ENCODE peak calls at places on chromosomes 16 and 17, in ten cellular contexts. One of them, this sample, is unnamed.

GRCh38 chr17:19645608-19646250 is 2.8 kb upstream of the ALDH3A2 start:
- DNase-seq in body of pancreas: no peak
- DNase-seq in fibroblast of lung: peak
- DNase-seq in endothelial cell of umbilical vein: peak
- DNase-seq in heart right ventricle: peak
- DNase-seq in HFF-Myc: no peak
- DNase-seq in foreskin fibroblast: peak
- DNase-seq in progenitor cell of endocrine pancreas: no peak
- DNase-seq in mucosa of descending colon: no peak
- DNase-seq in AG04450: no peak
- DNase-seq in this sample: no peak

GRCh38 chr17:72665841-72666518 is 426.5 kb downstream of the SLC39A11 start:
- DNase-seq in body of pancreas: no peak
- DNase-seq in fibroblast of lung: peak
- DNase-seq in endothelial cell of umbilical vein: no peak
- DNase-seq in heart right ventricle: no peak
- DNase-seq in HFF-Myc: peak
- DNase-seq in foreskin fibroblast: peak
- DNase-seq in progenitor cell of endocrine pancreas: no peak
- DNase-seq in mucosa of descending colon: no peak
- DNase-seq in AG04450: no peak
- DNase-seq in this sample: no peak

GRCh38 chr16:61798741-61799140 is 237.5 kb downstream of the CDH8 start:
- DNase-seq in body of pancreas: no peak
- DNase-seq in fibroblast of lung: peak
- DNase-seq in endothelial cell of umbilical vein: no peak
- DNase-seq in heart right ventricle: no peak
- DNase-seq in HFF-Myc: no peak
- DNase-seq in foreskin fibroblast: no peak
- DNase-seq in progenitor cell of endocrine pancreas: no peak
- DNase-seq in mucosa of descending colon: no peak
- DNase-seq in AG04450: no peak
- DNase-seq in this sample: no peak

GRCh38 chr17:32350662-32351418 is 883 bp downstream of the ZNF207 start:
- DNase-seq in body of pancreas: peak
- DNase-seq in fibroblast of lung: peak
- DNase-seq in endothelial cell of umbilical vein: peak
- DNase-seq in heart right ventricle: no peak
- DNase-seq in HFF-Myc: no peak
- DNase-seq in foreskin fibroblast: peak
- DNase-seq in progenitor cell of endocrine pancreas: no peak
- DNase-seq in mucosa of descending colon: no peak
- DNase-seq in AG04450: no peak
- DNase-seq in this sample: no peak

GRCh38 chr17:57384219-57384618 is 127.9 kb downstream of the MSI2 start:
- DNase-seq in body of pancreas: no peak
- DNase-seq in fibroblast of lung: no peak
- DNase-seq in endothelial cell of umbilical vein: no peak
- DNase-seq in heart right ventricle: no peak
- DNase-seq in HFF-Myc: no peak
- DNase-seq in foreskin fibroblast: no peak
- DNase-seq in progenitor cell of endocrine pancreas: no peak
- DNase-seq in mucosa of descending colon: no peak
- DNase-seq in AG04450: no peak
- DNase-seq in this sample: no peak

GRCh38 chr17:38601539-38602351 is 4.0 kb downstream of the SRCIN1 start:
- DNase-seq in body of pancreas: no peak
- DNase-seq in fibroblast of lung: no peak
- DNase-seq in endothelial cell of umbilical vein: no peak
- DNase-seq in heart right ventricle: no peak
- DNase-seq in HFF-Myc: no peak
- DNase-seq in foreskin fibroblast: no peak
- DNase-seq in progenitor cell of endocrine pancreas: no peak
- DNase-seq in mucosa of descending colon: peak
- DNase-seq in AG04450: no peak
- DNase-seq in this sample: no peak

GRCh38 chr16:28191364-28191985 is 20.3 kb downstream of the XPO6 start:
- DNase-seq in body of pancreas: no peak
- DNase-seq in fibroblast of lung: no peak
- DNase-seq in endothelial cell of umbilical vein: no peak
- DNase-seq in heart right ventricle: no peak
- DNase-seq in HFF-Myc: no peak
- DNase-seq in foreskin fibroblast: no peak
- DNase-seq in progenitor cell of endocrine pancreas: no peak
- DNase-seq in mucosa of descending colon: no peak
- DNase-seq in AG04450: no peak
- DNase-seq in this sample: no peak

GRCh38 chr16:12420661-12421209 is 383.0 kb downstream of the CPPED1 start:
- DNase-seq in body of pancreas: no peak
- DNase-seq in fibroblast of lung: no peak
- DNase-seq in endothelial cell of umbilical vein: no peak
- DNase-seq in heart right ventricle: no peak
- DNase-seq in HFF-Myc: no peak
- DNase-seq in foreskin fibroblast: no peak
- DNase-seq in progenitor cell of endocrine pancreas: no peak
- DNase-seq in mucosa of descending colon: no peak
- DNase-seq in AG04450: no peak
- DNase-seq in this sample: no peak

GRCh38 chr16:21166561-21166961 is 8.1 kb downstream of the LDAF1 start:
- DNase-seq in body of pancreas: no peak
- DNase-seq in fibroblast of lung: peak
- DNase-seq in endothelial cell of umbilical vein: no peak
- DNase-seq in heart right ventricle: no peak
- DNase-seq in HFF-Myc: no peak
- DNase-seq in foreskin fibroblast: peak
- DNase-seq in progenitor cell of endocrine pancreas: no peak
- DNase-seq in mucosa of descending colon: no peak
- DNase-seq in AG04450: no peak
- DNase-seq in this sample: no peak

GRCh38 chr17:48270896-48271295 is 159.1 kb downstream of the SKAP1 start:
- DNase-seq in body of pancreas: no peak
- DNase-seq in fibroblast of lung: no peak
- DNase-seq in endothelial cell of umbilical vein: no peak
- DNase-seq in heart right ventricle: no peak
- DNase-seq in HFF-Myc: no peak
- DNase-seq in foreskin fibroblast: no peak
- DNase-seq in progenitor cell of endocrine pancreas: no peak
- DNase-seq in mucosa of descending colon: no peak
- DNase-seq in AG04450: no peak
- DNase-seq in this sample: no peak

GRCh38 chr17:50100480-50100883 is 5.3 kb downstream of the PDK2 start:
- DNase-seq in body of pancreas: peak
- DNase-seq in fibroblast of lung: no peak
- DNase-seq in endothelial cell of umbilical vein: no peak
- DNase-seq in heart right ventricle: no peak
- DNase-seq in HFF-Myc: no peak
- DNase-seq in foreskin fibroblast: no peak
- DNase-seq in progenitor cell of endocrine pancreas: no peak
- DNase-seq in mucosa of descending colon: no peak
- DNase-seq in AG04450: no peak
- DNase-seq in this sample: no peak
- TF ChIP-seq CTCF in body of pancreas: no peak
- TF ChIP-seq CTCF in fibroblast of lung: no peak
- TF ChIP-seq CTCF in endothelial cell of umbilical vein: no peak
- TF ChIP-seq CTCF in heart right ventricle: no peak
- TF ChIP-seq CTCF in HFF-Myc: no peak
- TF ChIP-seq CTCF in foreskin fibroblast: no peak
- TF ChIP-seq CTCF in progenitor cell of endocrine pancreas: no peak
- TF ChIP-seq CTCF in mucosa of descending colon: no peak
- TF ChIP-seq CTCF in AG04450: no peak
- TF ChIP-seq CTCF in this sample: no peak

GRCh38 chr16:84825896-84826557 is 6.2 kb downstream of the CRISPLD2 start:
- DNase-seq in body of pancreas: no peak
- DNase-seq in fibroblast of lung: peak
- DNase-seq in endothelial cell of umbilical vein: no peak
- DNase-seq in heart right ventricle: no peak
- DNase-seq in HFF-Myc: no peak
- DNase-seq in foreskin fibroblast: peak
- DNase-seq in progenitor cell of endocrine pancreas: no peak
- DNase-seq in mucosa of descending colon: no peak
- DNase-seq in AG04450: no peak
- DNase-seq in this sample: no peak
- TF ChIP-seq CTCF in body of pancreas: no peak
- TF ChIP-seq CTCF in fibroblast of lung: no peak
- TF ChIP-seq CTCF in endothelial cell of umbilical vein: no peak
- TF ChIP-seq CTCF in heart right ventricle: no peak
- TF ChIP-seq CTCF in HFF-Myc: no peak
- TF ChIP-seq CTCF in foreskin fibroblast: no peak
- TF ChIP-seq CTCF in progenitor cell of endocrine pancreas: no peak
- TF ChIP-seq CTCF in mucosa of descending colon: no peak
- TF ChIP-seq CTCF in AG04450: no peak
- TF ChIP-seq CTCF in this sample: no peak

DNA sequence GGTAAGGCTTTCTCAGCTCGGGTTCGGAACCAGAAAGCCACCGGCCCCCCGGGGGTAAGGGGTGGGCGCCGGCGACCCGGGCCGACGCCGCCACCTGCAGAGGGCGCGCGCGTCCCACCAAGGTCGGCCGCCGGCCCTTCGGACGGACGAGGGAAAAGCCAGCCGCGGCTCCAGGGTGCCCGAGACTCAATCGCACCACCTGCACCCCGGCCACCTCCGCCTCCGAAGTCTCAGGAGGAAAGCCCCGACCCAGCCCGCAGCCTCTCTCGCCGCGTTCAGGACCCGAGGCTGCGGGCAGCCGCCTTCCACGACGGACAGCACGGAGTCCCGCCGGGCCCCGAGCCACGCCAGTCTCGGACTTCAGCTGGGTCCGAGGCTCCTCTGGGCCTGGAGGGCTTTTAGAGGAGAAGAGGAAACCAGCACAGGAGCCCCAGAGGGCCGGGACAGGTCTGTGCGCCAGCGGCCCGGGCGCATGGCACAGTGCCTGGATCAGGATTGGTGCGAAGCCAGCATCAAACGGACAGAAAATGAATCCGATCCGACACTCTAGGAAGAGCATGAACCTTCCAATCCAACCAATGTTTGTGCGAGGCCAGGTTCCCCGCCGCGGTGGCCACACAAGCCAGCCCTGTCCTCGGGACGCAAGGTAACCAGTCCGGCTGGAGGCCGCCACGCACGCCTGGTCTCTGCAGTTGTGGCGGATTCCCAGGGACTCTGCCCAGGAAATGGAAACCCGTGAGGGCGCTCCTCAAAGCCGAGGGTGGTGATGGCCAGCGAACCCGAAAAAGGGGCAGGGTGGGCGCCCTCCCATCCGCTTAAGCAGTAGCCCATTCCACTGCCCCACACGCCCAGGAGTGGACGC is 6.7 kb downstream of the CBX8 start:
- DNase-seq in body of pancreas: peak
- DNase-seq in fibroblast of lung: no peak
- DNase-seq in endothelial cell of umbilical vein: no peak
- DNase-seq in heart right ventricle: peak
- DNase-seq in HFF-Myc: no peak
- DNase-seq in foreskin fibroblast: peak
- DNase-seq in progenitor cell of endocrine pancreas: peak
- DNase-seq in mucosa of descending colon: peak
- DNase-seq in AG04450: no peak
- DNase-seq in this sample: no peak
- TF ChIP-seq CTCF in body of pancreas: peak
- TF ChIP-seq CTCF in fibroblast of lung: peak
- TF ChIP-seq CTCF in endothelial cell of umbilical vein: peak
- TF ChIP-seq CTCF in heart right ventricle: peak
- TF ChIP-seq CTCF in HFF-Myc: peak
- TF ChIP-seq CTCF in foreskin fibroblast: peak
- TF ChIP-seq CTCF in progenitor cell of endocrine pancreas: peak
- TF ChIP-seq CTCF in mucosa of descending colon: peak
- TF ChIP-seq CTCF in AG04450: peak
- TF ChIP-seq CTCF in this sample: no peak

DNA sequence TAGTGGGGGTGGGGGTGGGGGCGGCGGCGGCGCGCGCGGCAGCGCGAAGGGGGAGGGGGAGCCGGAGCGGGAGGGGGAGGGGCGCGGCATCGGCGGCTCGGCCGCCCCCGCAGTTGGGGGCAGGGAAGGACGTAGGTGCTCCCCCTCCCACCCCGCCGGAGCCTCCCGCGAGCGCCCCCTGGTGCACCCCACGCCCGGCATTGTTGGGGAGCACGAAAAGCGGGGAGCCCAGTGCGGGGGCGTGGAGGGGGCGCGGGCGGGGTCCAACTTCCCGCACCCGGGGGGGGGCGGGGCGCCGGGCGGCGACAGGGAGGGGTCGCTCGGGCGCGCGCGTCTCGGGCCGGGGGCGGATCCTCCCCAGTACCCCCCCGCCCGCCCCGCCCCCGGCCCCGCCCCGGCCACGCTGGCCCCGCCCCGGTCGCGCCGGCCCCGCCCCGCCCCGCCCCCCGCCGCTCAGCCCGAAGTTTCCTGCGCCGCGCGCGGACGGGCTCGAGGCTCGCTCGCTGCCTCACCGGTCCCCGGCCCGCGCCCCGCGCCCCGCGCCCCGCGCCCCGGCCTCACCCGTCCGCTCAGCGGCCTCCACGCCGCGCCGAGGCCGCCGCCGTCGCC is at the start of gene CACNA1H:
- DNase-seq in body of pancreas: no peak
- DNase-seq in fibroblast of lung: peak
- DNase-seq in endothelial cell of umbilical vein: no peak
- DNase-seq in heart right ventricle: peak
- DNase-seq in HFF-Myc: no peak
- DNase-seq in foreskin fibroblast: peak
- DNase-seq in progenitor cell of endocrine pancreas: peak
- DNase-seq in mucosa of descending colon: no peak
- DNase-seq in AG04450: no peak
- DNase-seq in this sample: no peak
- TF ChIP-seq CTCF in body of pancreas: no peak
- TF ChIP-seq CTCF in fibroblast of lung: no peak
- TF ChIP-seq CTCF in endothelial cell of umbilical vein: peak
- TF ChIP-seq CTCF in heart right ventricle: no peak
- TF ChIP-seq CTCF in HFF-Myc: peak
- TF ChIP-seq CTCF in foreskin fibroblast: no peak
- TF ChIP-seq CTCF in progenitor cell of endocrine pancreas: peak
- TF ChIP-seq CTCF in mucosa of descending colon: no peak
- TF ChIP-seq CTCF in AG04450: peak
- TF ChIP-seq CTCF in this sample: no peak

GRCh38 chr17:74768069-74768762 is 7.9 kb downstream of the NAT9 start:
- DNase-seq in body of pancreas: peak
- DNase-seq in fibroblast of lung: peak
- DNase-seq in endothelial cell of umbilical vein: no peak
- DNase-seq in heart right ventricle: peak
- DNase-seq in HFF-Myc: no peak
- DNase-seq in foreskin fibroblast: peak
- DNase-seq in progenitor cell of endocrine pancreas: no peak
- DNase-seq in mucosa of descending colon: no peak
- DNase-seq in AG04450: no peak
- DNase-seq in this sample: no peak
- TF ChIP-seq CTCF in body of pancreas: no peak
- TF ChIP-seq CTCF in fibroblast of lung: no peak
- TF ChIP-seq CTCF in endothelial cell of umbilical vein: no peak
- TF ChIP-seq CTCF in heart right ventricle: no peak
- TF ChIP-seq CTCF in HFF-Myc: no peak
- TF ChIP-seq CTCF in foreskin fibroblast: no peak
- TF ChIP-seq CTCF in progenitor cell of endocrine pancreas: no peak
- TF ChIP-seq CTCF in mucosa of descending colon: no peak
- TF ChIP-seq CTCF in AG04450: no peak
- TF ChIP-seq CTCF in this sample: no peak

GRCh38 chr16:56047307-56048234 is 143.7 kb upstream of the GNAO1 start:
- DNase-seq in body of pancreas: no peak
- DNase-seq in fibroblast of lung: no peak
- DNase-seq in endothelial cell of umbilical vein: no peak
- DNase-seq in heart right ventricle: no peak
- DNase-seq in HFF-Myc: no peak
- DNase-seq in foreskin fibroblast: no peak
- DNase-seq in progenitor cell of endocrine pancreas: no peak
- DNase-seq in mucosa of descending colon: no peak
- DNase-seq in AG04450: no peak
- DNase-seq in this sample: no peak
- TF ChIP-seq CTCF in body of pancreas: no peak
- TF ChIP-seq CTCF in fibroblast of lung: no peak
- TF ChIP-seq CTCF in endothelial cell of umbilical vein: no peak
- TF ChIP-seq CTCF in heart right ventricle: no peak
- TF ChIP-seq CTCF in HFF-Myc: no peak
- TF ChIP-seq CTCF in foreskin fibroblast: no peak
- TF ChIP-seq CTCF in progenitor cell of endocrine pancreas: no peak
- TF ChIP-seq CTCF in mucosa of descending colon: no peak
- TF ChIP-seq CTCF in AG04450: no peak
- TF ChIP-seq CTCF in this sample: no peak

This sample was measured in omental fat pad.